ENCODE peak calls at places on chromosomes 13 and 19, in eight cellular contexts. E is GM10248; F is stimulated activated CD4-positive, alpha-beta T cell treated with anti-CD3 and anti-CD28 coated beads, Interleukin-1b, Interleukin-23, amount 100 ng/mL, for 1 hour; P is choroid plexus epithelial cell; R is head of caudate nucleus; I is HFF-Myc; N is fibroblast of gingiva; K is mucosa of descending colon. O is an unnamed sample.

GRCh38 chr13:31032574-31033095 is 100.2 kb downstream of the TEX26 start:
- DNase-seq in F (no peak), R (no peak), P (no peak), N (no peak), E (no peak), I (no peak), K (no peak), O (no peak)

GRCh38 chr19:45506246-45506990 is 861 bp upstream of the VASP start:
- DNase-seq in R (peak; percentile 97), E (peak; percentile 93), N (peak; percentile 75), I (no peak), F (peak; percentile 99), P (peak; percentile 92), K (peak; percentile 98), O (peak; percentile 84)

GRCh38 chr13:96816261-96816660 is 178.0 kb downstream of the OXGR1 start:
- DNase-seq in E (no peak), K (no peak), N (peak; percentile 91), P (peak; percentile 36), I (no peak), F (no peak), R (no peak), O (no peak)

GRCh38 chr13:107883561-107884175 is 331.7 kb downstream of the LIG4 start:
- DNase-seq in N (no peak), F (no peak), R (no peak), E (no peak), P (peak; percentile 71), K (no peak), I (no peak), O (no peak)

GRCh38 chr19:1211494-1212234 is 6.1 kb downstream of the STK11 start:
- DNase-seq in R (no peak), I (no peak), N (no peak), K (no peak), P (no peak), F (no peak), E (no peak), O (no peak)

GRCh38 chr13:23460309-23460708 is 26.8 kb upstream of the SACS start:
- DNase-seq in N (no peak), F (no peak), I (no peak), K (no peak), R (no peak), E (peak; percentile 45), P (no peak), O (no peak)

GRCh38 chr19:39676004-39676403 is 20.3 kb downstream of the LGALS16 start:
- DNase-seq in I (no peak), F (no peak), E (peak; percentile 35), N (no peak), R (no peak), P (no peak), K (no peak), O (no peak)

GRCh38 chr19:45528149-45528743 is 21.0 kb downstream of the VASP start:
- DNase-seq in I (no peak), R (peak; percentile 41), P (no peak), K (no peak), N (no peak), E (no peak), F (no peak), O (no peak)

GRCh38 chr13:27622102-27622820 is 569 bp downstream of the POLR1D start:
- DNase-seq in F (no peak), E (no peak), R (no peak), I (no peak), K (peak; percentile 50), P (peak; percentile 26), N (no peak), O (peak; percentile 45)

O was measured in HFFc6.